ENCODE peak calls at places on chromosomes 12 and 14, in seven cellular contexts. W is neuronal stem cell, S is HCT116, M is GM04504, I is right cardiac atrium, Y is NCI-H460, N is RWPE2. U is an unnamed sample.

GRCh38 chr14:104445832-104446381 is 133.7 kb upstream of the C14orf180 start:
- DNase-seq in N (no peak), M (no peak), I (no peak), Y (no peak), W (no peak), S (no peak), U (no peak)

GRCh38 chr12:29517265-29517664 is 19.8 kb upstream of the OVCH1 start:
- DNase-seq in N (no peak), I (no peak), Y (no peak), M (no peak), S (no peak), W (no peak), U (peak; percentile 37)

GRCh38 chr12:57222286-57223190 is 5.9 kb downstream of the NXPH4 start:
- DNase-seq in Y (no peak), S (no peak), M (no peak), W (no peak), I (no peak), N (no peak), U (no peak)

GRCh38 chr14:39957987-39958386 is 525.8 kb upstream of the FBXO33 start:
- DNase-seq in I (no peak), Y (no peak), N (no peak), W (no peak), S (no peak), M (no peak), U (no peak)

GRCh38 chr14:21734457-21735074 is 60.9 kb upstream of the OR4E1 start:
- DNase-seq in I (no peak), W (peak; percentile 39), S (peak; percentile 54), N (no peak), Y (peak; percentile 73), M (no peak), U (peak; percentile 77)

GRCh38 chr12:98320026-98320425 is 195.4 kb upstream of the TMPO start:
- DNase-seq in S (no peak), N (no peak), I (no peak), Y (no peak), W (no peak), M (no peak), U (no peak)

GRCh38 chr14:72917420-72917819 is 8.8 kb upstream of the DCAF4 start:
- DNase-seq in W (no peak), Y (no peak), S (no peak), N (no peak), M (no peak), I (no peak), U (no peak)

GRCh38 chr14:91294153-91294552 is 49.6 kb upstream of the GPR68 start:
- DNase-seq in W (no peak), M (no peak), N (no peak), S (no peak), I (peak; percentile 50), Y (no peak), U (no peak)

GRCh38 chr14:54146601-54147000 is 190.0 kb upstream of the BMP4 start:
- DNase-seq in I (no peak), W (no peak), Y (no peak), M (no peak), N (no peak), S (no peak), U (no peak)

GRCh38 chr14:77612011-77612620 is 4.3 kb downstream of the SPTLC2 start:
- DNase-seq in S (no peak), W (no peak), N (no peak), M (no peak), I (no peak), Y (no peak), U (no peak)

GRCh38 chr14:22481546-22481945 is 107.5 kb downstream of the DAD1 start:
- DNase-seq in W (no peak), N (no peak), M (no peak), S (no peak), I (no peak), Y (no peak), U (no peak)

GRCh38 chr12:12201274-12201758 is 65.5 kb downstream of the LRP6 start:
- DNase-seq in S (no peak), M (no peak), I (no peak), Y (no peak), W (no peak), N (no peak), U (no peak)

GRCh38 chr12:57196956-57197355 is 19.6 kb upstream of the NXPH4 start:
- DNase-seq in N (no peak), S (no peak), M (no peak), W (no peak), Y (no peak), I (peak; percentile 54), U (no peak)

GRCh38 chr14:90816686-90817436 is 631 bp upstream of the TTC7B start:
- DNase-seq in I (no peak), S (no peak), Y (no peak), M (no peak), N (no peak), W (no peak), U (no peak)

GRCh38 chr12:123077298-123078113 is 73.4 kb downstream of the PITPNM2 start:
- DNase-seq in Y (no peak), W (no peak), M (no peak), I (peak; percentile 38), N (no peak), S (no peak), U (peak; percentile 16)

GRCh38 chr14:42316746-42317145 is 710.1 kb downstream of the LRFN5 start:
- DNase-seq in S (no peak), I (no peak), W (no peak), Y (no peak), N (no peak), M (no peak), U (no peak)

GRCh38 chr14:102594514-102595175 is 2.2 kb downstream of the RCOR1 start:
- DNase-seq in Y (peak; percentile 71), I (no peak), W (no peak), M (no peak), S (peak; percentile 63), N (no peak), U (peak; percentile 84)

GRCh38 chr14:63940387-63940786 is 87.6 kb downstream of the SYNE2 start:
- DNase-seq in S (no peak), Y (no peak), N (no peak), W (no peak), I (no peak), M (no peak), U (no peak)

GRCh38 chr12:130633771-130634170 is 82.3 kb downstream of the RIMBP2 start:
- DNase-seq in M (no peak), S (no peak), W (peak; percentile 61), I (no peak), N (no peak), Y (no peak), U (no peak)

GRCh38 chr14:55386037-55386798 is 25.4 kb downstream of the ATG14 start:
- DNase-seq in M (no peak), N (no peak), S (no peak), Y (no peak), W (no peak), I (no peak), U (no peak)

GRCh38 chr12:69239922-69240624 is 704 bp downstream of the CPSF6 start:
- DNase-seq in I (peak; percentile 78), Y (no peak), N (no peak), M (peak; percentile 5), W (peak; percentile 39), S (no peak), U (peak; percentile 24)

GRCh38 chr14:30330452-30330851 is 228.5 kb upstream of the G2E3 start:
- DNase-seq in I (no peak), M (no peak), W (no peak), S (peak; percentile 6), N (no peak), Y (no peak), U (peak; percentile 33)

GRCh38 chr12:62715086-62715786 is 219.7 kb downstream of the PPM1H start:
- DNase-seq in M (no peak), I (peak; percentile 74), W (peak; percentile 50), Y (no peak), N (no peak), S (no peak), U (no peak)

GRCh38 chr12:65699251-65699650 is 125.0 kb upstream of the HMGA2 start:
- DNase-seq in Y (no peak), N (no peak), I (no peak), W (no peak), S (no peak), M (peak; percentile 41), U (peak; percentile 76)

GRCh38 chr12:3520168-3520567 is 29.2 kb downstream of the PRMT8 start:
- DNase-seq in M (no peak), I (peak; percentile 81), N (no peak), Y (no peak), W (no peak), S (no peak), U (no peak)

GRCh38 chr12:52629251-52630103 is 11.1 kb upstream of the KRT73 start:
- DNase-seq in N (no peak), Y (no peak), I (no peak), M (no peak), W (no peak), S (no peak), U (no peak)

GRCh38 chr12:54725233-54725843 is 77.2 kb upstream of the DCD start:
- DNase-seq in I (no peak), S (peak; percentile 48), N (no peak), W (no peak), M (no peak), Y (peak; percentile 33), U (peak; percentile 66)

GRCh38 chr12:26918321-26919215 is 19.2 kb downstream of the INTS13 start:
- DNase-seq in M (no peak), S (no peak), I (no peak), W (no peak), Y (no peak), N (no peak), U (no peak)

GRCh38 chr12:45655753-45656152 is 73.8 kb upstream of the ARID2 start:
- DNase-seq in S (no peak), W (no peak), Y (no peak), M (no peak), I (no peak), N (no peak), U (no peak)

GRCh38 chr14:101225729-101226152 is 322.2 kb upstream of the RTL1 start:
- DNase-seq in W (no peak), M (no peak), Y (no peak), S (no peak), I (peak; percentile 32), N (no peak), U (no peak)

GRCh38 chr14:50955373-50956043 is 11.2 kb upstream of the PYGL start:
- DNase-seq in N (peak; percentile 98), Y (peak; percentile 97), M (peak; percentile 92), W (no peak), I (peak; percentile 69), S (peak; percentile 95), U (peak; percentile 95)

GRCh38 chr12:97751704-97752103 is 289.1 kb downstream of the RMST start:
- DNase-seq in Y (no peak), I (no peak), M (no peak), S (no peak), W (no peak), N (no peak), U (no peak)

GRCh38 chr12:45543887-45544286 is 185.6 kb upstream of the ARID2 start:
- DNase-seq in M (peak; percentile 60), S (peak; percentile 80), N (no peak), I (no peak), Y (peak; percentile 61), W (peak; percentile 52), U (peak; percentile 89)

U was measured in SK-MEL-5.